ENCODE peak calls at places on chromosomes 5 and 9, in six cellular contexts. A is GM12878, P is fibroblast of villous mesenchyme, F is bronchial epithelial cell, L is upper lobe of right lung, Z is pancreas. S is an unnamed sample.

GRCh38 chr9:131330814-131331600 is 41.5 kb downstream of the PLPP7 start:
- DNase-seq in F (no peak), A (no peak), Z (no peak), L (peak), P (no peak), S (no peak)

GRCh38 chr9:130042931-130043653 is at the start of gene FNBP1:
- DNase-seq in Z (peak), L (peak), F (peak), A (no peak), P (peak), S (no peak)

GRCh38 chr5:170546257-170546656 is 42.4 kb downstream of the KCNIP1 start:
- DNase-seq in P (no peak), Z (no peak), A (no peak), F (no peak), L (no peak), S (no peak)

GRCh38 chr5:120778491-120779293 is 314.6 kb downstream of the PRR16 start:
- DNase-seq in P (peak), A (no peak), L (no peak), Z (no peak), F (no peak), S (peak)

GRCh38 chr5:91318727-91319126 is 64.4 kb downstream of the ARRDC3 start:
- DNase-seq in F (no peak), L (no peak), P (no peak), Z (no peak), A (no peak), S (no peak)

GRCh38 chr9:124210697-124211096 is 47.1 kb upstream of the NEK6 start:
- DNase-seq in F (peak), L (no peak), Z (no peak), A (peak), P (no peak), S (no peak)

GRCh38 chr5:115392611-115393010 is 96.2 kb upstream of the CCDC112 start:
- DNase-seq in Z (no peak), P (peak), A (no peak), F (no peak), L (no peak), S (no peak)

GRCh38 chr9:98516205-98516896 is 192.4 kb downstream of the GABBR2 start:
- DNase-seq in P (no peak), L (no peak), F (no peak), Z (no peak), A (no peak), S (no peak)

GRCh38 chr5:177552839-177553455 is 1.4 kb downstream of the FAM193B start:
- DNase-seq in P (peak), Z (peak), L (no peak), F (no peak), A (no peak), S (no peak)

GRCh38 chr5:56358703-56359428 is 125.7 kb upstream of the ANKRD55 start:
- DNase-seq in A (no peak), L (no peak), Z (peak), P (no peak), F (peak), S (peak)

GRCh38 chr9:95197692-95198271 is 119.7 kb downstream of the FANCC start:
- DNase-seq in P (peak), F (peak), L (no peak), A (no peak), Z (peak), S (no peak)

GRCh38 chr5:9148242-9148641 is 397.6 kb downstream of the SEMA5A start:
- DNase-seq in F (peak), L (no peak), Z (no peak), P (peak), A (no peak), S (no peak)

GRCh38 chr5:35665066-35665465 is 47.4 kb downstream of the SPEF2 start:
- DNase-seq in F (no peak), Z (no peak), L (no peak), A (no peak), P (no peak), S (no peak)
- H3K4me3 ChIP-seq in F (no peak), Z (no peak), L (no peak), A (no peak), P (no peak), S (no peak)

DNA sequence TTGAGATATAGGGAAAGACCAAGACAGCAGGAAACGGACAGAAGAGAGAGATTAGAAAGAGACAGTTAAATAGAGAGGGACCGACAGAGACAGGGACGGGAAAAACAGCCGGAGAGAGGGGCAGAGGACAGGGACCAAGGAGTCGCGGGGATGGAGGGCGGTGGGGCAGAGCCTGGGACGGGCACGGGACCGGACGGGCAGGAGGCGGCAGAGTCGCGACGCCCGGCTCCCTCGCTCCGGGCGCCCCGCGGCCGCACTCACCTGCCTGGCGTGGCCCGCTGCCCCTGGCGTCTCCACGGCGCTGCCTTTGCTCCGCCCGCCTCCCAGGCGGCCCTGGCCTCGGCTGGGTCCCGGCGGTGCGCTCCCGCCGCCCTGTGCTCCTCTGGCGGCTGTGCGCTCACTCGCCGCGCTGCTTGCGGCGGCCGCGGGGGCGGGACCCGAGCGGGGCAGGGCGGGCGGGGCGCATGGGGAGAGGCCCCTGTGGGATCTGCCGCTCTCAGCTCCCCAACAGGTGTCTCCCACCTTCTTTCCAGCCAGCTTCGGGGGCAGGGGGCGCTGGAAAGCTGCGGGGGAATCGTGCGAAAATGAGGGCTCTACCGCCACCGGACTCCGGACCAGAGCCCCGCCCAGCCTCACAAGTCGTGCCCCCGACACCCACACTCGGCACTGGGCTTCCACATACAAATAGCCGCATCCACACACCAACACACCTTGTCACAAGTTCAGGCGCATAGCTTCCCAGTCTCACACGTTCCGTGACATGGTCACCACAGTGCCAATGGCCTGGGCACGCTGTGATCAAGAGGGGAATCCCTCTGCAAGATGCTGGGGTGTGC is at the start of gene ARID3C:
- DNase-seq in A (no peak), L (peak), Z (peak), P (no peak), F (no peak), S (no peak)
- TF ChIP-seq CTCF in A (no peak), L (no peak), Z (no peak), P (no peak), F (no peak), S (no peak)

DNA sequence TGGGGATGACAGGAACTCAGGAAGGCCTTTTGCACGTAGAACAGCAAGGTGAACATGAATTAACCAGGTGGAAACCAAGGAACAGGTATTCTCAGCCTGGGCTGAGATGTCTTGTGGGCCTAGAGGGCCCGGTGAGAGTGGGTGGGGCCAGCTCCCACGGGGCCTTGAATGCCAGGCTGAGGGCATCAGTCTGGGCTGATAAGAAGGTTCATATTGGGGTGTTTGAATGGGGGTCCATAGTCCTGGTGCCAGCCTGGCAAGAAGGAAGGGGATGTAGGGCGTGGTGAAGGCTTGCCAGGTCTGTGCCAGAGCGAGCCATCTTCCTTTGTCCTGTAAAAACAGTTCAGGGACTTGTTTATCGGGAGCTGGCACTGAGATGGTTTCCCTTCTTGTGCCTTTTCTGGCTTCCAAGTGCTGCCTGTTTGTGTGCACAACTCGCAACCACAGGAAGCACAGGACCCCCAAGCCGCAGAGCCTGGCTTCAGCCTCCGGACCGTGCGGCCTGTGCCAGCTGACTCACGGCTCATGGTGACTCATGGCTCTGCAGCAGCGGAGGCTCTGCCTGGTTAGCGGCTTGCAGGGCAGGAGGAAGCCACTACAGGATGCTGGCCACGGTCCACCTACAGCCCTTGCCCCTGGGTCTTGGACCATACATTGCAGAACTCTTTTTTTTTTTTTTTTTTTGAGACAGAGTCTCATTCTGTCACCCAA is 2.4 kb downstream of the CARD19 start:
- DNase-seq in A (no peak), L (peak), P (peak), Z (peak), F (peak), S (peak)
- H3K4me3 ChIP-seq in A (peak), L (peak), P (peak), Z (no peak), F (no peak), S (peak)

GRCh38 chr9:108467653-108468324 is 388.0 kb downstream of the ACTL7B start:
- DNase-seq in P (peak), Z (no peak), A (no peak), F (no peak), L (no peak), S (no peak)
- TF ChIP-seq CTCF in P (no peak), Z (no peak), A (no peak), F (no peak), L (no peak), S (no peak)

GRCh38 chr9:125593581-125593980 is 113.4 kb downstream of the MAPKAP1 start:
- DNase-seq in P (peak), A (no peak), L (no peak), F (peak), Z (no peak), S (no peak)
- H3K4me3 ChIP-seq in P (no peak), A (no peak), L (no peak), F (no peak), Z (no peak), S (no peak)

DNA sequence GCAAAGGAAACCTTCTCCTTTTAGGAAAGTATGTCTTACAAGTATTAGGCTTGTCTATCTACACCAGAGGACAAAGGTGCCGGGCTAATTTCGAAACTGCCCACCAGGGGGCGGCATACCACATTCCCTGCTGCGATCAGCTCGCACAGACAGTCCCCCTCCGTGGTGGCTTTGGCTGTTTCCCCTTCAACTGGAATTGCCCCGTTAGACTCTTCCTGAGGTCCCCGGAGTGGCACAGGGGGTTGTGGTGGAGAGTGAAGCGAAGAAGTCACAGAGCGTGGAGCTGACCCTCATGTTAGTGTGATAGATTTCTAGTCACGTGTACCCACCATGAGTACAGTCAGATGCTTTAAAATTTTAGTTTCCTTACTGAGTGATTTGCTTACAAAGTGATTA is 17.5 kb downstream of the PTTG1 start:
- DNase-seq in L (peak), A (peak), Z (peak), F (peak), P (peak), S (no peak)
- TF ChIP-seq CTCF in L (peak), A (peak), Z (peak), F (peak), P (peak), S (peak)